ENCODE peak calls at places on chromosomes 3 and 15, in five cellular contexts. T, H, M, D and A are unnamed samples.
A peak's percentile ranks its signal among the peaks of the same experiment; 100 is the strongest.

GRCh38 chr15:60423540-60423939 is 25.8 kb upstream of the ANXA2 start:
- DNase-seq in T (peak; percentile 93), H (no peak), M (no peak), D (no peak), A (no peak)

GRCh38 chr3:13525827-13526625 is 22.9 kb upstream of the FBLN2 start:
- DNase-seq in T (no peak), H (peak; percentile 28), M (no peak), D (no peak), A (no peak)

GRCh38 chr3:46209053-46209452 is 940 bp upstream of the CCR1 start:
- DNase-seq in T (no peak), H (no peak), M (no peak), D (no peak), A (no peak)

GRCh38 chr3:142053244-142053643 is 96.1 kb downstream of the TFDP2 start:
- DNase-seq in T (no peak), H (no peak), M (no peak), D (no peak), A (no peak)

GRCh38 chr15:25543156-25543555 is 104.3 kb upstream of the UBE3A start:
- DNase-seq in T (peak; percentile 24), H (no peak), M (peak; percentile 26), D (peak; percentile 54), A (no peak)

GRCh38 chr15:56739964-56740640 is 6.8 kb upstream of the ZNF280D start:
- DNase-seq in T (no peak), H (no peak), M (no peak), D (no peak), A (no peak)

GRCh38 chr3:163939926-163940325 is 1138.4 kb downstream of the SI start:
- DNase-seq in T (no peak), H (no peak), M (no peak), D (no peak), A (no peak)

GRCh38 chr3:196983186-196983585 is 14.6 kb upstream of the PIGZ start:
- DNase-seq in T (no peak), H (no peak), M (no peak), D (no peak), A (no peak)

GRCh38 chr3:147231111-147231510 is 175.2 kb downstream of the ZIC4 start:
- DNase-seq in T (no peak), H (no peak), M (no peak), D (no peak), A (no peak)

GRCh38 chr3:141485578-141486415 is 1.0 kb upstream of the RASA2 start:
- DNase-seq in T (peak; percentile 69), H (no peak), M (no peak), D (no peak), A (no peak)

GRCh38 chr3:195224156-195224979 is 46.6 kb downstream of the XXYLT1 start:
- DNase-seq in T (no peak), H (no peak), M (no peak), D (peak; percentile 11), A (no peak)

GRCh38 chr3:146664403-146664802 is 59.3 kb upstream of the PLSCR5 start:
- DNase-seq in T (no peak), H (no peak), M (no peak), D (no peak), A (no peak)

GRCh38 chr3:138598534-138598933 is 4.5 kb upstream of the CEP70 start:
- DNase-seq in T (no peak), H (no peak), M (no peak), D (no peak), A (no peak)

GRCh38 chr15:58534556-58534955 is 102.8 kb downstream of the LIPC start:
- DNase-seq in T (no peak), H (no peak), M (no peak), D (no peak), A (no peak)

GRCh38 chr15:27210176-27210575 is 239.2 kb downstream of the GABRG3 start:
- DNase-seq in T (no peak), H (no peak), M (no peak), D (no peak), A (no peak)

GRCh38 chr3:44045476-44046275 is 196.0 kb upstream of the TOPAZ1 start:
- DNase-seq in T (no peak), H (no peak), M (no peak), D (no peak), A (peak; percentile 54)

GRCh38 chr3:24255414-24255813 is 239.2 kb downstream of the THRB start:
- DNase-seq in T (no peak), H (no peak), M (no peak), D (no peak), A (no peak)

GRCh38 chr3:195257454-195258448 is 13.2 kb downstream of the XXYLT1 start:
- DNase-seq in T (no peak), H (no peak), M (no peak), D (no peak), A (no peak)

GRCh38 chr3:43960448-43960840 is 269.7 kb downstream of the ABHD5 start:
- DNase-seq in T (peak; percentile 38), H (no peak), M (no peak), D (no peak), A (no peak)

GRCh38 chr15:26771917-26772587 is 814 bp downstream of the GABRB3 start:
- DNase-seq in T (peak; percentile 7), H (no peak), M (no peak), D (no peak), A (no peak)

GRCh38 chr15:29665441-29665985 is 156.8 kb downstream of the TJP1 start:
- DNase-seq in T (peak; percentile 36), H (no peak), M (no peak), D (no peak), A (no peak)

GRCh38 chr3:66253790-66254620 is 33.2 kb downstream of the SLC25A26 start:
- DNase-seq in T (peak; percentile 64), H (no peak), M (no peak), D (no peak), A (no peak)

GRCh38 chr3:99678023-99678422 is 39.6 kb downstream of the COL8A1 start:
- DNase-seq in T (peak; percentile 89), H (no peak), M (no peak), D (peak; percentile 26), A (no peak)

GRCh38 chr15:49079340-49080039 is 33.2 kb upstream of the SECISBP2L start:
- DNase-seq in T (no peak), H (no peak), M (no peak), D (no peak), A (no peak)

GRCh38 chr3:119294402-119294888 is 262 bp downstream of the ARHGAP31 start:
- DNase-seq in T (no peak), H (peak; percentile 58), M (peak; percentile 54), D (peak; percentile 67), A (peak; percentile 86)

GRCh38 chr3:29176501-29176900 is 104.4 kb upstream of the RBMS3 start:
- DNase-seq in T (no peak), H (no peak), M (peak; percentile 23), D (peak; percentile 19), A (no peak)

GRCh38 chr15:46848704-46849103 is 868.6 kb upstream of the SEMA6D start:
- DNase-seq in T (no peak), H (no peak), M (no peak), D (no peak), A (no peak)

GRCh38 chr3:45134758-45135521 is 11.2 kb downstream of the CDCP1 start:
- DNase-seq in T (peak; percentile 72), H (no peak), M (no peak), D (no peak), A (no peak)
- H3K27ac ChIP-seq in T (no peak overlapping the region), H (no peak overlapping the region), M (no peak overlapping the region), D (no peak overlapping the region), A (no peak overlapping the region)

GRCh38 chr3:47850062-47850802 is 47.3 kb downstream of the DHX30 start:
- DNase-seq in T (peak; percentile 48), H (no peak), M (no peak), D (no peak), A (no peak)

GRCh38 chr3:47847801-47848518 is 45.0 kb downstream of the DHX30 start:
- DNase-seq in T (no peak), H (no peak), M (no peak), D (no peak), A (no peak)

GRCh38 chr3:47850803-47851417 is 48.0 kb downstream of the DHX30 start:
- DNase-seq in T (no peak), H (no peak), M (no peak), D (no peak), A (no peak)

GRCh38 chr3:47848599-47849117 is 45.7 kb downstream of the DHX30 start:
- DNase-seq in T (no peak), H (no peak), M (no peak), D (no peak), A (no peak)

DNA sequence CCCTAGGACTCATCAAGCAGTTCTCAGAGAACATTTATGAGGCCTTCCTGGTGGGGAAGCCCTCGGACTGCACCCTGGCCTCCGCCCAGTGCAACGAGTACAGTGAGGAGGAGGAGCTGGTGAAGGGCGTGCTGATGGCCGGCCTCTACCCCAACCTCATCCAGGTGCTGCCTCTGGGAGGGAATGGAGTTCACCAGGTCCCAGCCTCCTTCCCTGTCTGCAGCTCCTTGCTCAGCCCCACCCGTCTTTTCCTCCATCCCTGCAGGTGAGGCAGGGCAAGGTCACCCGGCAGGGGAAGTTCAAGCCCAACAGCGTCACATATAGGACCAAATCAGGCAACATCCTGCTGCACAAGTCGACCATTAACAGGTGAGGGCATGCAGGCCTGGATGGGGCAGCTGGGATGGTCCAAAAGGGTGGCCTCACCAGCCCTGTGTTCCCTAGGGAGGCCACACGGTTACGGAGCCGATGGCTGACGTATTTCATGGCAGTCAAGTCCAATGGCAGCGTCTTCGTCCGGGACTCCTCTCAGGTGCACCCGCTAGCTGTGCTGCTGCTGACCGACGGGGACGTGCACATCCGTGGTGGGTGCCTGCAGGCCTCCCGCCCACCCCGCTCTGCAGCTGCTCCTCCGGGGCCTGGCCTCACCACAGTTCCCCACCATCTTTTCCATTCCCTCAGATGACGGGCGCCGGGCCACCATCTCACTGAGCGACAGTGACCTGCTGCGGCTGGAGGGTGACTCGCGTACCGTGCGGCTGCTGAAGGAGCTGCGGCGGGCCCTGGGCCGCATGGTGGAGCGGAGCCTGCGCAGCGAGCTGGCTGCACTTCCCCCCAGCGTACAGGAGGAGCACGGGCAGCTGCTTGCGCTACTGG is 46.5 kb downstream of the DHX30 start:
- DNase-seq in T (no peak), H (no peak), M (peak; percentile 37), D (no peak), A (no peak)
- H3K36me3 ChIP-seq in T (peaks cover 71% of the 10 kb centered on the region), H (peaks cover 97% of the 10 kb centered on the region), M (no peaks in the 10 kb centered on the region), D (peaks cover 10% of the 10 kb centered on the region), A (peaks cover 100% of the 10 kb centered on the region)

GRCh38 chr3:19103510-19103909 is 44.8 kb upstream of the KCNH8 start:
- DNase-seq in T (no peak), H (no peak), M (no peak), D (no peak), A (no peak)
- H3K4me3 ChIP-seq in T (peak overlapping the region; percentile 36), H (no peak overlapping the region), M (no peak overlapping the region), D (no peak overlapping the region), A (peak overlapping the region; percentile 41)

DNA sequence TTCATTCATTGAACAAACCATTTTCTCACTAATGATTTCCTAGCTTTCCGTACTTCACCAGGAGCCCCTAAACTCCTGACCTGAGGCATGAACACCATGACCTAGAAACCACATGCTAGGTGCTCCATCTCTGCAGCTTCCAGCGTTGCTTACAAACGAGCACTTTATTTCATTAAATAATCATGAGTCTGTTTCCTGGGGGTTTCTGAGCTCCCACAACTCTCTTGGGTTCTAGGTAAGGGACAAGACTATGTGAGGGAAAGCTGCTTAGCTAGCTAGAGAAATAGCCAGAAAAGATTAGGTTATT is 1.3 kb downstream of the MAP2K1 start:
- DNase-seq in T (no peak), H (no peak), M (no peak), D (no peak), A (no peak)
- H3K27ac ChIP-seq in T (peak overlapping the region; percentile 92), H (peak overlapping the region; percentile 93), M (no peak overlapping the region), D (peak overlapping the region; percentile 90), A (peak overlapping the region; percentile 90)